ENCODE peak calls at places on chromosomes 2 and 18, in four cellular contexts. L, N, T and S are unnamed samples.

GRCh38 chr2:85611217-85611704 is 605 bp downstream of the C2orf68 start:
- DNase-seq in T (no peak), N (no peak), L (no peak), S (no peak)

GRCh38 chr2:48434101-48434500 is 95.9 kb upstream of the STON1 start:
- DNase-seq in L (no peak), N (no peak), T (no peak), S (no peak)

GRCh38 chr2:24568492-24568891 is 77.4 kb downstream of the NCOA1 start:
- DNase-seq in L (no peak), N (no peak), T (no peak), S (no peak)

GRCh38 chr2:28952806-28953190 is 28.3 kb upstream of the TOGARAM2 start:
- DNase-seq in N (no peak), L (no peak), T (no peak), S (no peak)

GRCh38 chr2:107334311-107334710 is 448.3 kb upstream of the ST6GAL2 start:
- DNase-seq in L (no peak), N (no peak), T (no peak), S (no peak)

GRCh38 chr18:46939337-46939963 is 22.0 kb downstream of the KATNAL2 start:
- DNase-seq in T (no peak), L (no peak), N (peak; percentile 15), S (no peak)

GRCh38 chr18:3264362-3264761 is 2.4 kb downstream of the MYL12B start:
- DNase-seq in L (no peak), N (peak; percentile 71), T (no peak), S (no peak)

GRCh38 chr18:66999003-66999402 is 395.1 kb upstream of the CDH19 start:
- DNase-seq in T (no peak), N (no peak), L (no peak), S (no peak)

GRCh38 chr2:228181098-228182019 is at the start of gene SPHKAP:
- DNase-seq in L (no peak), T (no peak), N (no peak), S (no peak)

GRCh38 chr2:75432761-75433361 is 127.9 kb downstream of the EVA1A start:
- DNase-seq in L (no peak), N (no peak), T (no peak), S (no peak)

GRCh38 chr2:56749152-56749752 is 565.5 kb downstream of the CCDC85A start:
- DNase-seq in N (peak; percentile 18), T (no peak), L (no peak), S (peak; percentile 25)

GRCh38 chr2:158002079-158002478 is 99.6 kb upstream of the UPP2 start:
- DNase-seq in L (no peak), N (no peak), T (no peak), S (no peak)

GRCh38 chr18:8882632-8883408 is 177.5 kb downstream of the MTCL1 start:
- DNase-seq in L (peak; percentile 27), N (peak; percentile 21), T (no peak), S (no peak)

GRCh38 chr2:33786881-33787280 is 187.8 kb upstream of the FAM98A start:
- DNase-seq in L (no peak), N (no peak), T (no peak), S (no peak)

DNA sequence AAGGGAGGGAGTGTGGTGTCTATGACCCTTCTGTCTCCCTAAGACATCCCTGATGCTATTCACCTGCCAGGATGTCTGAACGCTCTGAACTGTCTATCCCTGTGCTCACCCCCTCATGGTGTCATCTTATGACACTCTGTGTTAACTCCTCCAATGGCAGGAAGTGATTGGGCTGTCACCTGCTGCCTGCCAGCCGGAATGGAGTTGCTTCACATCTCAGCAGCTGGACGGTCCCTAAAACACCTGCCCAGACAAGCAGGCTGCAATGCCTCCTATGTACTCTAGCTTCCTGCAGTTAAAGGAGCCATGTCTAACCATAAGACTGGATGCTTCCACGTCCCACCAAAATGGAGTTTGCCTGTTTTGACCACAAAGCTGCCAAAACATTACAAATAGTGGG is 99.9 kb downstream of the CPO start:
- DNase-seq in T (no peak), N (no peak), L (no peak), S (no peak)
- TF ChIP-seq POLR2AphosphoS5 in T (no peak), N (no peak), L (no peak), S (no peak)

DNA sequence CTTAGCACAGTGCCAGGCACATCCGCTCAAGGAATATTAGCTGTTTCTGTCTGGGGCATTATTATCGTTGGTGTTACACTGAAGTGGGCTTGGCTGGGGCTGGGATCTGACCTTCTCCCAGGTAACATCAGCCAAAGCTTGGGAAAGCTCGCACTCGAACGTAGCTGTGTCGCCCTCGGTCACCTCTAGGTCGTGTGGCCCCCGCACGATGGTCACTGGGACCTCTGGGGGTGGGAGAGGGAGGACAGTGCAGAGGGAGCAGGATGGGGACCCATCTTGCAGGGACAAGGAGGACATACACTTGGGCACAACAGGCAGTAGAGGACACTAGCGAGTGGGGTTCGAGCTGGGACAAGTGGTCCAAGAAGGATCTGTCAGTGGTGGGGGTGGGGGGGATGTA is 9.6 kb downstream of the TMEM198 start:
- DNase-seq in N (no peak), L (no peak), T (no peak), S (no peak)
- TF ChIP-seq POLR2AphosphoS5 in N (no peak), L (no peak), T (no peak), S (no peak)

DNA sequence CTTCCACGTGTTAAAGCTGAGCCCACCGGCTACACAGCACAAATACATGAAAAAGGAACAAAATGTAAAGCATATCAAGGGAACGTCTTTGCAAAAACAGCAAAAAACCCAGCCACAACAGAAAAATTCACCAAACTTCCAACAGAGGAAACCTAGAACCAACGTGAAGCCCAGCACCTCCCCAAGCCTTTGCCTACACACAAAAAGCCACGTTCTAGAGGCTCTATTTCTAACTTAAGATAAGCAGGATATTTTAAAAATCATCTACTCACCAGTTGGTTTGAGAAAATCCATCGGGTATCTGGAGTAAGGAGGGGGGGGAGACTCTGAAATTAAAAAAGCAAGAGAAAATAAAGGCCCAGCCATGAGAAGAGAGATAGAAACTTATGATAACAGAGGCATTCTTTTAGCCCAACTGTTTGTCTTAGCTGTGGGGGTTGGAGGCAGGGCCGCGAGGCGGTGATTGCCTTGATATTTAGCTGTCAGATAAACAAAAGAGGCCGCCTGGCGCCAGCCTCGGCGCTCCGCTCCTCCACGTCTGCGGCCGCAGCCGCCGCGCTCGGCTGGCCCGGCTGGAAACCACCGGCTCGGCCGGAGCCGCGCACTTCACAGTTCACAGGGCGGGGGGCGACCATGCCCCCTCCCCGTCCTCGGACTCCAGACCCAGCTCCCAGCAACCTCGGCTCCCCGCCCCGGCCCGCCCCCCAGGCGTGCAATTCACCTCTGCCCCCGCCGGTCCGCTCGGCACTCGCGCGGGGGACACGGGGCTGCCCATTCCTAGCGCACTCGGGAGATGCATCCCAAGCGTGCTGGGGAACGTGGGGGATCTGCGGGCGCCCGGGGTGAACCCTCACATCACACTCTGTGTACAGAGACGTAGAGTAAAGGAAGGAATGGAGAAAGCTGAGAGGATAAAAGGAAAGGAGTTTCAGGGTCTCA is 2.4 kb downstream of the SMAD7 start:
- DNase-seq in T (no peak), L (no peak), N (peak; percentile 94), S (no peak)
- TF ChIP-seq POLR2AphosphoS5 in T (no peak), L (no peak), N (peak; percentile 61), S (no peak)

DNA sequence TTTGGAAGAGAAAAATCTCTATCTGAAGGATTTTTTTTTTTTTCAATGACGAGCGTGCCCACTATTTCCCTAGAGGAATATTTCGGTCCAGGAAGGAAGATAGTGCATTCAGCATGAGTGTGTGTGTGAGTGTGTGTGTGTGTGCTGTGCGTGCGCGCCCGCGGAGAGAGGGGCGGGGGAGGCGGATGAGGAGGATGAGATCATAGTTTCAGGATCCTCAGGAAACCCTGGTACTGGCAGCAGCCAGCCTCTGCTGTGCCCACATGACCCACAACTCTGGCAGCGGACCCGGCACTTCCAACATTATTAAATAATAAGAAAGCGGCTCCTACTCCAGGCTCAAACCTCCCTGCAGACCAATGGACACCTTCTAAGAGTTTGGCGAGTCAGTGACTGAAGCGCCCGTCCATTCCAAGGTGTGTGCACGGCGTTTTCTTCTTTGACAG is 217.0 kb upstream of the DTNA start:
- DNase-seq in N (peak; percentile 72), T (no peak), L (peak; percentile 49), S (no peak)
- TF ChIP-seq POLR2AphosphoS5 in N (no peak), T (no peak), L (peak; percentile 64), S (no peak)

GRCh38 chr2:199627417-199627816 is 169.7 kb upstream of the SATB2 start:
- DNase-seq in T (no peak), N (no peak), L (no peak), S (no peak)

GRCh38 chr2:199629301-199629700 is 171.6 kb upstream of the SATB2 start:
- DNase-seq in N (no peak), L (no peak), T (no peak), S (no peak)

GRCh38 chr2:199631129-199631528 is 173.4 kb upstream of the SATB2 start:
- DNase-seq in T (no peak), N (no peak), L (no peak), S (no peak)
- TF ChIP-seq POLR2AphosphoS5 in T (no peak), N (no peak), L (no peak), S (no peak)

GRCh38 chr2:241558532-241559488 is at the start of gene BOK:
- DNase-seq in L (peak; percentile 63), T (peak; percentile 30), N (peak; percentile 73), S (no peak)
- TF ChIP-seq POLR2AphosphoS5 in L (no peak), T (no peak), N (peak; percentile 63), S (peak; percentile 30)

DNA sequence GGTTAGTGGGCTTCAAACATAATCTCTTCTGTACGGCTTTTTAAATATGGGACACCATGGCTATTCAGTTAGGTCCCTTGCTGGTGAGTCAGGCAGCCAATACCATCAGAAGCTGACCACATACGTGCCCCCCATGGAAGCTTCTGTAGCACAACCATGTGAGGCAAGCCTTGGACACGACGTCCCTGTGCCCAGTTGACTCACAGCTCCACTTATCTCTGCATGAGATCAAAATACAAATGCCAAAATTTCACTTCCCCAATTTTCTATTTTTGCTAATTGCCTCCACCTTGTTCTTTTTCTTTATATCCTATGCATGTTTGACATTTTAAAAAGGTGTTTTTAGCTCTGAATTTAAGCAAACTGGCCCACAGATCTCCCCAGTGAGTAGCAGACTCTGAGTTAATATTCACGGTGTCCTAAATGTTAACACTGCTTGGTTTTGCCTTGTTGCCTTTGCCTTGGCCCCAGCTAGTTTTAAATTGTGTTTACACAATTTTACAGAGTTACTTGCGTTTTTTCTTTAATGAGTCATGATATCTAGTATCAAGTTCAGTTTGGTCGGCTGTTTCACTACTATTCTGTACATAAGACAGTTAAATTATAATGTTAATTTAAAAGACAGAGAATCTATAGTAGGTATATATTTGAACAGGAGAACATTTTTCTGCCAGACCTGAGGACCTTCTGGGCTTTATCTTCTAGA is 77.5 kb downstream of the CDCA7 start:
- DNase-seq in N (no peak), T (no peak), L (no peak), S (no peak)
- TF ChIP-seq POLR2AphosphoS5 in N (no peak), T (no peak), L (no peak), S (no peak)

GRCh38 chr2:227130636-227131035 is 33.4 kb downstream of the COL4A4 start:
- DNase-seq in N (no peak), T (no peak), L (no peak), S (no peak)
- TF ChIP-seq POLR2AphosphoS5 in N (no peak), T (no peak), L (no peak), S (no peak)

DNA sequence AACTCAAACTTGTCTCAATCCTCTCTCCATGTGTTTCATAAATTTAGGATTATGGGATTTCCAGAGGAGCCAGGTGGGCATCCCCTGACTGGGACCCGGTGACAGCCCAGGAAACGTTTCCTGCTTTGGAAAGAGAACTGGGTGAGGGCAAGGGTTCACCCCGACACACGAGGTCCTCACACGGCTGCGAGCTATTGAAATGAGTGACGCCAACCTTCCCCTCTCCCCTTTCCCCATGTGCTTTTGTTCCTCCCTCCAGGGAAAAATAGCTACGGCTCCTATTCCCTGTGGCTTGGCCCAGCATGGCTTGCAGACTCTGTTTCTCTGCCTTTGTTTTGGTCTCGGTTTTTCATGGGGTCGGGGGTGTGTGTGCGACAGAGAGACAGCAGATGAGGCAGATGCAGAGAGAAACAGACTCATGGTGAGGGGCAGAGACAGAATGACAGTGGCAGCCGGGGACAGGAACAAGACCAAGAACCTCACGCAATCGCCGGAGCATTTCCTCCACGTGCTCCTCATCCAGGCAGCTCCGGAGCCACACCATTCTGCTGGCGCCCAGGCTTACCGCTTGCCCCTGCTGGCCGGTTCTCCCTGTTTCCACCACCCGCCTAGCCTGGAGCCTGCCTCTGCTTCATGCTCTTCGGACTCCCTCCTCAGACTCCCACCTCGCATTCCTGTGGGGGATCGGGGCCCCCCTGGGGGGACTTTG is 238.5 kb downstream of the DYSF start:
- DNase-seq in T (no peak), N (no peak), L (no peak), S (no peak)
- TF ChIP-seq POLR2AphosphoS5 in T (no peak), N (no peak), L (no peak), S (no peak)